ENCODE peak calls at places on chromosome 11, in five cellular contexts. W is iPS DF 6.9, T is erythroblast, E is T-helper 22 cell, X is amygdala. G is an unnamed sample.

GRCh38 chr11:8732276-8732675 is 49.7 kb downstream of the RPL27A start:
- DNase-seq in E (no peak), X (no peak), T (no peak), W (no peak), G (no peak)

GRCh38 chr11:66749091-66749490 is 20.1 kb upstream of the SPTBN2 start:
- DNase-seq in W (no peak), T (no peak), X (no peak), E (no peak), G (no peak)

GRCh38 chr11:9138612-9139579 is 47.5 kb upstream of the SCUBE2 start:
- DNase-seq in W (no peak), T (no peak), X (no peak), E (peak; percentile 26), G (peak; percentile 32)

GRCh38 chr11:75867778-75868374 is 52.9 kb downstream of the UVRAG start:
- DNase-seq in W (peak; percentile 16), X (no peak), T (peak; percentile 83), E (no peak), G (no peak)

GRCh38 chr11:13143486-13144297 is 133.9 kb upstream of the BMAL1 start:
- DNase-seq in X (no peak), E (no peak), T (no peak), W (no peak), G (no peak)

GRCh38 chr11:77209663-77210062 is 81.6 kb downstream of the MYO7A start:
- DNase-seq in W (no peak), E (no peak), T (no peak), X (no peak), G (no peak)

GRCh38 chr11:115885446-115885978 is 381.3 kb upstream of the CADM1 start:
- DNase-seq in E (no peak), T (no peak), W (no peak), X (no peak), G (no peak)

GRCh38 chr11:134846776-134847722 is 435.0 kb upstream of the B3GAT1 start:
- DNase-seq in T (no peak), E (no peak), W (no peak), X (no peak), G (no peak)

GRCh38 chr11:128689946-128690745 is 3.7 kb upstream of the FLI1 start:
- DNase-seq in T (no peak), W (no peak), X (no peak), E (no peak), G (peak; percentile 22)

GRCh38 chr11:27293500-27294417 is 69.3 kb downstream of the CCDC34 start:
- DNase-seq in W (no peak), T (no peak), X (no peak), E (no peak), G (no peak)

GRCh38 chr11:11706022-11706421 is 84.2 kb upstream of the GALNT18 start:
- DNase-seq in W (no peak), E (no peak), T (no peak), X (no peak), G (no peak)

G was measured in frontal cortex.